ENCODE peak calls at places on chromosomes 1 and 21, in nine cellular contexts. C is mesendoderm; A is stimulated activated CD4-positive, alpha-beta T cell treated with anti-CD3 and anti-CD28 coated beads, Interleukin-15, amount 100 ng/mL, for 1 hour; R is RKO; H is omental fat pad; G is hypothalamus; K is HCEC 1CT; O is CD4-positive, CD25-positive, alpha-beta regulatory T cell; X is stimulated activated CD8-positive, alpha-beta memory T cell treated with anti-CD3 and anti-CD28 coated beads, Interleukin-15, amount 100 ng/mL, for 4 hours. U is an unnamed sample.

GRCh38 chr1:183600136-183600535 is 9.9 kb upstream of the NCF2 start:
- DNase-seq in C (no peak), A (no peak), R (peak; percentile 72), H (no peak), G (no peak), K (peak; percentile 89), O (peak; percentile 6), X (no peak), U (no peak)

GRCh38 chr21:44795342-44795741 is 6.3 kb downstream of the UBE2G2 start:
- DNase-seq in C (no peak), A (no peak), R (no peak), H (no peak), G (no peak), K (no peak), O (no peak), X (no peak), U (no peak)

GRCh38 chr1:8424539-8425116 is 106.7 kb downstream of the SLC45A1 start:
- DNase-seq in C (peak; percentile 71), A (peak; percentile 22), R (no peak), H (no peak), G (no peak), K (no peak), O (peak; percentile 64), X (no peak), U (no peak)

GRCh38 chr1:185776521-185776920 is 42.3 kb downstream of the HMCN1 start:
- DNase-seq in C (no peak), A (no peak), R (no peak), H (no peak), G (no peak), K (no peak), O (no peak), X (no peak), U (no peak)

GRCh38 chr1:110390096-110390495 is 730 bp downstream of the SLC16A4 start:
- DNase-seq in C (peak; percentile 78), A (no peak), R (no peak), H (no peak), G (no peak), K (peak; percentile 77), O (no peak), X (no peak), U (peak; percentile 82)

GRCh38 chr1:116067564-116067887 is 43.7 kb upstream of the MAB21L3 start:
- DNase-seq in C (peak; percentile 54), A (no peak), R (peak; percentile 16), H (no peak), G (no peak), K (peak; percentile 95), O (no peak), X (no peak), U (no peak)

GRCh38 chr1:13661539-13661938 is 38.4 kb upstream of the PRDM2 start:
- DNase-seq in C (no peak), A (no peak), R (no peak), H (no peak), G (no peak), K (peak; percentile 36), O (no peak), X (no peak), U (peak; percentile 2)

GRCh38 chr1:18385239-18385790 is 95.4 kb upstream of the KLHDC7A start:
- DNase-seq in C (peak; percentile 41), A (no peak), R (no peak), H (no peak), G (no peak), K (no peak), O (no peak), X (no peak), U (no peak)

GRCh38 chr1:27959792-27960603 is at the start of gene XKR8:
- DNase-seq in C (peak; percentile 94), A (peak; percentile 78), R (peak; percentile 79), H (no peak), G (peak; percentile 48), K (peak; percentile 54), O (peak; percentile 92), X (peak; percentile 73), U (peak; percentile 81)

GRCh38 chr1:23187637-23188036 is 19.0 kb upstream of the LUZP1 start:
- DNase-seq in C (no peak), A (no peak), R (no peak), H (no peak), G (no peak), K (no peak), O (no peak), X (no peak), U (no peak)

GRCh38 chr1:209748620-209749019 is 7.2 kb upstream of the TRAF3IP3 start:
- DNase-seq in C (peak; percentile 21), A (no peak), R (no peak), H (no peak), G (no peak), K (no peak), O (no peak), X (no peak), U (no peak)

GRCh38 chr1:172270605-172271004 is 149.9 kb upstream of the C1orf105 start:
- DNase-seq in C (no peak), A (no peak), R (no peak), H (no peak), G (no peak), K (no peak), O (peak; percentile 74), X (no peak), U (no peak)

GRCh38 chr1:15402809-15403450 is 6.8 kb upstream of the EFHD2 start:
- DNase-seq in C (peak; percentile 90), A (no peak), R (no peak), H (no peak), G (no peak), K (no peak), O (no peak), X (no peak), U (no peak)

GRCh38 chr1:62720946-62721554 is 32.9 kb upstream of the DOCK7 start:
- DNase-seq in C (peak; percentile 42), A (no peak), R (no peak), H (no peak), G (no peak), K (no peak), O (no peak), X (no peak), U (no peak)

GRCh38 chr1:8752411-8752810 is 65.0 kb downstream of the RERE start:
- DNase-seq in C (no peak), A (no peak), R (no peak), H (no peak), G (no peak), K (no peak), O (peak; percentile 26), X (no peak), U (no peak)

GRCh38 chr21:42621166-42621827 is 32.1 kb upstream of the PDE9A start:
- DNase-seq in C (no peak), A (no peak), R (no peak), H (no peak), G (no peak), K (no peak), O (no peak), X (no peak), U (no peak)

GRCh38 chr1:200659269-200659668 is 10.4 kb downstream of the DDX59 start:
- DNase-seq in C (peak; percentile 97), A (no peak), R (no peak), H (no peak), G (no peak), K (no peak), O (no peak), X (no peak), U (peak; percentile 82)

GRCh38 chr21:36695671-36696389 is 3.1 kb upstream of the SIM2 start:
- DNase-seq in C (peak; percentile 75), A (no peak), R (no peak), H (no peak), G (no peak), K (no peak), O (no peak), X (no peak), U (no peak)

GRCh38 chr1:207040181-207040533 is 7.6 kb upstream of the C1orf116 start:
- DNase-seq in C (no peak), A (no peak), R (no peak), H (no peak), G (no peak), K (peak; percentile 40), O (no peak), X (no peak), U (no peak)

GRCh38 chr1:170010443-170010842 is 64.1 kb downstream of the KIFAP3 start:
- DNase-seq in C (peak; percentile 40), A (no peak), R (peak; percentile 70), H (peak; percentile 28), G (no peak), K (peak; percentile 34), O (peak; percentile 59), X (no peak), U (peak; percentile 65)

GRCh38 chr1:117683571-117684285 is 77.9 kb downstream of the TENT5C start:
- DNase-seq in C (no peak), A (no peak), R (no peak), H (no peak), G (no peak), K (peak; percentile 24), O (no peak), X (no peak), U (peak; percentile 11)

U was measured in ACHN.